ENCODE peak calls at places on chromosomes 13 and 19, in five cellular contexts. B is Peyer's patch, C is coronary artery, H is bronchial epithelial cell, F is BJ. U is an unnamed sample.
A peak's percentile ranks its signal among the peaks of the same experiment; 100 is the strongest.

GRCh38 chr13:20353973-20354372 is 121.9 kb upstream of the GJB6 start:
- DNase-seq in B (no peak), C (no peak), H (peak; percentile 89), F (no peak), U (no peak)

GRCh38 chr19:11378319-11379189 is 4.1 kb downstream of the SWSAP1 start:
- DNase-seq in B (peak; percentile 36), C (peak; percentile 79), H (peak; percentile 86), F (no peak), U (peak; percentile 76)

GRCh38 chr19:11697284-11697855 is 41.4 kb downstream of the ZNF823 start:
- DNase-seq in B (no peak), C (no peak), H (no peak), F (no peak), U (no peak)

GRCh38 chr13:33322474-33322827 is 36.9 kb upstream of the STARD13 start:
- DNase-seq in B (no peak), C (peak; percentile 83), H (no peak), F (peak; percentile 41), U (no peak)

GRCh38 chr13:110407531-110407930 is 100.4 kb downstream of the COL4A2 start:
- DNase-seq in B (no peak), C (peak; percentile 64), H (no peak), F (no peak), U (no peak)

GRCh38 chr13:27131202-27131623 is 40.4 kb downstream of the USP12 start:
- DNase-seq in B (no peak), C (no peak), H (peak; percentile 99), F (no peak), U (no peak)

GRCh38 chr13:94389544-94390351 is 89.7 kb downstream of the DCT start:
- DNase-seq in B (no peak), C (no peak), H (no peak), F (no peak), U (no peak)

GRCh38 chr19:56732974-56733373 is 61.4 kb upstream of the ZNF835 start:
- DNase-seq in B (no peak), C (no peak), H (no peak), F (no peak), U (no peak)

GRCh38 chr19:49301866-49302252 is 23.1 kb downstream of the SLC6A16 start:
- DNase-seq in B (no peak), C (no peak), H (no peak), F (no peak), U (no peak)

GRCh38 chr13:94656766-94657165 is 55.1 kb downstream of the GPR180 start:
- DNase-seq in B (no peak), C (no peak), H (peak; percentile 91), F (peak; percentile 94), U (no peak)

DNA sequence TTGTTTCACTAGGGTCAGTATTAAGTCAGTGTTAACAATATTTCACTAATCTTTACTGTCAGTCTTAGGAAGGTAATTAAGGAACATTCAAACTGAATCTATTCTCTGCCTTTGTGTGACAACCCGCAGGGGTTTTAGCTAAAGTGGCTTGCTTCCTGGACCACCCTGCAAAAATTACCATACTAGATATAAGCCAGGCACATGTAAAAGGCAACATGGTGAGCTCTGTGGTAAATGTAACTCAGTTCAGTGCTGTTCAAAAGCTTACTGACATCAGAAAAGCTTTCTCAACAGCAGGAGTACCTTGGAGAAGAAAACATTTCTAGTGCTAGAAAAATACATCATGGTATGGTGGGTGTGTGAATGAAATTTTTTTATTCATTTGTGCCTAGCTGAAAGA is 116.7 kb downstream of the FREM2 start:
- DNase-seq in B (no peak), C (no peak), H (no peak), F (no peak), U (no peak)
- TF ChIP-seq CTCF in B (no peak), C (no peak), H (no peak), F (no peak), U (no peak)

DNA sequence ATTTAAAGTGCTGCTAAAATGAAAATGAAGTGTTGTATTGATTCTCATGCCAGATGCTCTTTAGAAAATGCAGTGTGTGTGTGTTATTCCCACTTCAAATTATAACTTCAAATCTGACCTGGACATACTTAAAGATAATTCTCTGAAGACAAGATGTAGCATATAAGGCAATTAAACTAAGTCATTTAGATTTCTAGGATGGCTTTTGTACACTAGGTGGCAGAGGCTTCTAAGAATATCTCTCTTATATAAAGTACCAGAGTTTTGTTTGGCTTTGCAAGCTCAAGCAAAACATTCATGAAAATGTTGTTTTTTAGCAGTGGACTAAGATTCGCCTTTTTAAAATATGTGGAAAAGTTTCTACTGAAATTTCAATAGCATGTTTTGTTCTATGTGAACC is 407.2 kb downstream of the GPC5 start:
- DNase-seq in B (no peak), C (no peak), H (no peak), F (no peak), U (no peak)
- TF ChIP-seq CTCF in B (no peak), C (no peak), H (no peak), F (no peak), U (no peak)

DNA sequence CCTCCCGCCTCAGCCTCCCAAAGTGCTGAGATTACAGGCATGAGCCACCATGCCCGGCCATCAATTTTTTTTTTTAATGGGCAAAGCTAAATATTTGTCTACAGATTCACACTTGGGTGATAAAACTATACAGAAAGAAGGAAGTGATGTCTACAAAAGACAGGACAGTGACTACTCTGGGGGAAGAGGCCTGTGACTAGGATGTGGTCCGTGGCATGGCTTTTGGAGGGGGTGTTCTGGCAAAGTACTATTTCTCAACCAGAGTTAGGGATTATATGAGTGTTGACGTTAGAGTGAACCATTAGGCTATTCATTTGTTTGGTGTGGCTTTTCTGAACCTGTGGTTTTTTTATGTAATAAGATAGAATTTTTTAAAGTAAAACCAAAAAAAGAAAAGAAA is 42.7 kb downstream of the INSR start:
- DNase-seq in B (no peak), C (no peak), H (no peak), F (no peak), U (no peak)
- TF ChIP-seq CTCF in B (no peak), C (no peak), H (no peak), F (no peak), U (no peak)

GRCh38 chr19:29871143-29871542 is 59.4 kb downstream of the CCNE1 start:
- DNase-seq in B (no peak), C (no peak), H (no peak), F (no peak), U (no peak)

GRCh38 chr19:29873801-29874575 is 62.2 kb downstream of the CCNE1 start:
- DNase-seq in B (no peak), C (no peak), H (no peak), F (no peak), U (no peak)

GRCh38 chr19:29875931-29876330 is 64.1 kb downstream of the CCNE1 start:
- DNase-seq in B (no peak), C (no peak), H (no peak), F (no peak), U (no peak)

GRCh38 chr19:29873024-29873800 is 61.4 kb downstream of the CCNE1 start:
- DNase-seq in B (peak; percentile 48), C (no peak), H (no peak), F (no peak), U (peak; percentile 76)

DNA sequence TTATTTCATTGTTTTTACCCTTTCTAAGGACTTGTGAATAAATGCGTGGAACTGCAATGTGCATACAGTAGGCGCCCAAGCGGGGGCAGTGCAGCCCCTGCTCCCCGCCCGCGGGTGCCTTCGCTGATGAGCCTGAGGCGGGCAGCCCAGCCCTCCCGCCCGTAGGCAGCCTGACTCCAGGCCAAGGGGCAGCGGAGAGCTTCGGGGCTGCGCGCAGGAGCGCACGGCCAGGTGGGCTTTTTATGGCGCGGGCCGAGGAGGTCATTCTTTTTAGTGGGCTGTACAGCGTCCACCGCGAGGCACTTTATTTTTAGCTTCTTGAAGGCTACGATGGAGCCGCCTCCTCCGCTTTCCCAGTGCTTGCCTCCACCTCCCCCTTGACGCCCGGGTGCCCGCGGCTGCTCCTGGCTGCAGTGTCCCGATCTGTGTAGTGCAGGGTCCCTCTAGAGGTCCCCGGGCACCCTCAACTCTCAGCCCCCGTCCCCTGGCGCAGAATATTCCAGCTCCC is 60.5 kb downstream of the CCNE1 start:
- DNase-seq in B (no peak), C (no peak), H (peak; percentile 3), F (no peak), U (peak; percentile 38)
- TF ChIP-seq CTCF in B (no peak), C (no peak), H (peak; percentile 13), F (no peak), U (no peak)

GRCh38 chr19:19538767-19539166 is 702 bp downstream of the CILP2 start:
- DNase-seq in B (no peak), C (no peak), H (no peak), F (no peak), U (no peak)
- TF ChIP-seq CTCF in B (no peak), C (no peak), H (no peak), F (no peak), U (no peak)

DNA sequence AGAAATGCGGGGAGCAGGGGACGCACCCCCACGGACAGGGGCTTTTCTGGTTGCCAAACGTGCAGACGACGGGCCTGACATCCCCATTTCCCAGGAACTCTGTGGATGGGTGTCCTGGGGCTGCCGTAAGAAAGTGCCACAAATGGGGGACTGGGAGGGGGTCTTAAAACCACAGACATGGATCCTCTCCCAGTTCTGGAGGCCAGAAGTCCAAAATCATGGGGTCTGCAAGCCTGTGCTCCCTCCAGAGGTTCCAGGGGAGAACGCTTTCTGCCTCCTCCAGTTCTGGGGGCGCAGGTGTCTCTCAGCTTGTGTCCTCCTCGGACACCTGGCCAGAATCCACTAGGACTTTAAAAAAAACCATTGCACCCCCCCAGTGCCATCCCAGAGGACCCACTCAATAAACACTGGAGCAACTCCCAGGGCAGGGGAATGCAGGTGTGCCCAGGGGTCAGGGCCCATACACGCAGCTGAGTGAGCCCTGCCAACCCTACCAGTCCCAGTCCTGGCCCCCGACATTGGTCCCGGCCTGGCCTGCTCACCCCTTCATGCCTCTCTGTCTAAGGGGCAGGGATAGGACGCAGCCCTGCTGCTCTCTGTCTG is 103.9 kb downstream of the GADD45B start:
- DNase-seq in B (no peak), C (no peak), H (no peak), F (no peak), U (no peak)
- TF ChIP-seq CTCF in B (no peak), C (no peak), H (no peak), F (no peak), U (peak; percentile 9)

DNA sequence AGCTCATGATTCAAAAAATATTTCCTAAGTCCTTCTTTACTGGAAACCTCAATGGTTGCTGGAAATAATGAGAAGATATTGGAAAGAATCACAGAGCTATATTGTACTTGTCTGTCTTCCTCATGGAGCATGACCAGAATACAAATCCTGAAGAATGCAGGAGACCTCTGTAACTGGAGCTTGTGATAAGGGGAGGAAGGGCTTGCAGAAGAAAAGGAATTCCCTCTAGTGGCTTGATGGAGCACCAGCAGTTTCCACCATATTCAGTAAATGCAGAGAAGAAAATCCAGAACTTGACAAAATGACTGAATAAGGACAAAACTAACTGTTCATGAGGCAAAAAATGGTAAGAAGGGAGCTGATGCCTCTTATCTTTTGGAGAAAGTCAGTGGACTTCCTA is 1333.1 kb downstream of the EFNB2 start:
- DNase-seq in B (no peak), C (no peak), H (peak; percentile 40), F (no peak), U (no peak)
- TF ChIP-seq CTCF in B (no peak), C (no peak), H (peak; percentile 54), F (peak; percentile 49), U (peak; percentile 81)

GRCh38 chr19:3879656-3880055 is 829 bp upstream of the ATCAY start:
- DNase-seq in B (no peak), C (no peak), H (no peak), F (no peak), U (no peak)
- TF ChIP-seq CTCF in B (no peak), C (no peak), H (no peak), F (no peak), U (peak; percentile 61)

GRCh38 chr19:3783660-3784584 is 2.3 kb downstream of the MATK start:
- DNase-seq in B (no peak), C (no peak), H (no peak), F (no peak), U (peak; percentile 46)
- TF ChIP-seq CTCF in B (no peak), C (no peak), H (no peak), F (no peak), U (no peak)

U was measured in endothelial cell.